ENCODE peak calls at places on chromosomes 2 and 18, in ten cellular contexts. M is NCI-H1105; W is fibroblast of lung; A is KBM-7; G is progenitor cell of endocrine pancreas; S is EL; C is H4; R is right cardiac atrium; B is stimulated activated CD8-positive, alpha-beta memory T cell treated with anti-CD3 and anti-CD28 coated beads, Interleukin-4, amount 100 ng/mL, for 1 hour; Y is T-helper 1 cell. H is an unnamed sample.

GRCh38 chr18:22186484-22186971 is 17.1 kb downstream of the GATA6 start:
- DNase-seq in B (no peak), M (no peak), R (no peak), C (no peak), Y (no peak), W (peak), G (no peak), S (peak), A (no peak), H (no peak)

GRCh38 chr2:62604336-62604735 is 98.3 kb upstream of the TMEM17 start:
- DNase-seq in C (no peak), Y (no peak), M (no peak), S (no peak), B (no peak), W (peak), A (no peak), G (no peak), R (no peak), H (no peak)

GRCh38 chr2:64296695-64297346 is 152.6 kb upstream of the PELI1 start:
- DNase-seq in S (no peak), A (no peak), R (no peak), G (no peak), C (no peak), W (no peak), M (no peak), B (no peak), Y (no peak), H (no peak)

GRCh38 chr2:1591978-1592907 is 152.1 kb downstream of the PXDN start:
- DNase-seq in A (no peak), R (peak), C (no peak), G (peak), W (peak), B (no peak), S (peak), Y (no peak), M (no peak), H (no peak)

GRCh38 chr2:236607471-236608307 is 38.1 kb downstream of the ACKR3 start:
- DNase-seq in G (no peak), B (no peak), S (peak), C (peak), W (peak), R (no peak), Y (no peak), A (peak), M (no peak), H (no peak)

GRCh38 chr2:218252509-218253247 is 8.1 kb upstream of the GPBAR1 start:
- DNase-seq in Y (no peak), G (no peak), C (no peak), S (no peak), A (peak), R (no peak), M (no peak), W (peak), B (no peak), H (no peak)

GRCh38 chr2:23720705-23721453 is 206.0 kb downstream of the ATAD2B start:
- DNase-seq in R (no peak), G (no peak), S (no peak), Y (no peak), B (no peak), A (no peak), C (no peak), M (no peak), W (no peak), H (no peak)

GRCh38 chr2:238256594-238257104 is 16.8 kb upstream of the HES6 start:
- DNase-seq in C (peak), S (peak), W (peak), Y (peak), M (peak), G (peak), A (peak), B (peak), R (peak), H (peak)

GRCh38 chr2:211085056-211085680 is 528.8 kb downstream of the CPS1 start:
- DNase-seq in S (peak), R (no peak), G (no peak), Y (no peak), A (peak), M (peak), C (no peak), B (no peak), W (peak), H (no peak)

GRCh38 chr2:23617167-23617787 is 232.3 kb downstream of the KLHL29 start:
- DNase-seq in M (no peak), G (no peak), R (no peak), S (peak), W (peak), C (no peak), Y (no peak), B (no peak), A (no peak), H (no peak)

GRCh38 chr2:121260370-121261154 is 24.4 kb downstream of the TFCP2L1 start:
- DNase-seq in G (no peak), B (no peak), Y (no peak), R (no peak), S (no peak), W (no peak), A (no peak), C (no peak), M (peak), H (no peak)

GRCh38 chr2:130391058-130391871 is 35.4 kb downstream of the PTPN18 start:
- DNase-seq in W (peak), B (peak), A (peak), G (peak), R (peak), C (peak), Y (peak), M (peak), S (peak), H (peak)

GRCh38 chr2:12824304-12824761 is 107.6 kb downstream of the TRIB2 start:
- DNase-seq in Y (no peak), S (peak), W (peak), M (no peak), R (peak), G (no peak), C (no peak), A (no peak), B (no peak), H (no peak)

H was measured in T-helper 22 cell.